ENCODE peak calls at places on chromosomes 5 and 9, in five cellular contexts. One of them, this sample, is unnamed.

GRCh38 chr5:100644206-100644605 is 109.0 kb downstream of the FAM174A start:
- DNase-seq in A549: no peak
- DNase-seq in WTC11: no peak
- DNase-seq in memory B cell: no peak
- DNase-seq in activated B cell treated with CpG ODN at 0.5 μM for 24 hours: no peak
- DNase-seq in this sample: no peak

GRCh38 chr9:101711330-101711941 is 27.0 kb downstream of the GRIN3A start:
- DNase-seq in activated B cell treated with CpG ODN at 0.5 μM for 24 hours: no peak
- DNase-seq in WTC11: peak
- DNase-seq in memory B cell: no peak
- DNase-seq in A549: peak
- DNase-seq in this sample: peak

GRCh38 chr5:84724683-84725082 is 340.0 kb upstream of the EDIL3 start:
- DNase-seq in WTC11: no peak
- DNase-seq in A549: no peak
- DNase-seq in activated B cell treated with CpG ODN at 0.5 μM for 24 hours: no peak
- DNase-seq in memory B cell: no peak
- DNase-seq in this sample: no peak

GRCh38 chr5:53233653-53234405 is 124.3 kb upstream of the MOCS2 start:
- DNase-seq in activated B cell treated with CpG ODN at 0.5 μM for 24 hours: no peak
- DNase-seq in WTC11: no peak
- DNase-seq in A549: no peak
- DNase-seq in memory B cell: no peak
- DNase-seq in this sample: no peak

GRCh38 chr5:15249152-15249551 is 250.8 kb upstream of the FBXL7 start:
- DNase-seq in WTC11: no peak
- DNase-seq in memory B cell: no peak
- DNase-seq in activated B cell treated with CpG ODN at 0.5 μM for 24 hours: no peak
- DNase-seq in A549: no peak
- DNase-seq in this sample: no peak

GRCh38 chr5:24644757-24645156 is at the start of gene CDH10:
- DNase-seq in A549: peak
- DNase-seq in activated B cell treated with CpG ODN at 0.5 μM for 24 hours: no peak
- DNase-seq in WTC11: peak
- DNase-seq in memory B cell: no peak
- DNase-seq in this sample: peak

GRCh38 chr9:70220216-70220615 is 38.6 kb upstream of the SMC5 start:
- DNase-seq in WTC11: no peak
- DNase-seq in memory B cell: no peak
- DNase-seq in activated B cell treated with CpG ODN at 0.5 μM for 24 hours: no peak
- DNase-seq in A549: no peak
- DNase-seq in this sample: no peak

GRCh38 chr9:33024126-33024965 is 727 bp upstream of the DNAJA1 start:
- DNase-seq in A549: peak
- DNase-seq in WTC11: no peak
- DNase-seq in memory B cell: no peak
- DNase-seq in activated B cell treated with CpG ODN at 0.5 μM for 24 hours: no peak
- DNase-seq in this sample: no peak

GRCh38 chr5:40389591-40389990 is 290.1 kb upstream of the PTGER4 start:
- DNase-seq in WTC11: no peak
- DNase-seq in activated B cell treated with CpG ODN at 0.5 μM for 24 hours: no peak
- DNase-seq in memory B cell: no peak
- DNase-seq in A549: no peak
- DNase-seq in this sample: no peak

GRCh38 chr5:78505860-78506259 is 142.7 kb downstream of the LHFPL2 start:
- DNase-seq in A549: no peak
- DNase-seq in WTC11: no peak
- DNase-seq in memory B cell: no peak
- DNase-seq in activated B cell treated with CpG ODN at 0.5 μM for 24 hours: no peak
- DNase-seq in this sample: no peak

GRCh38 chr9:35448511-35448910 is 41.4 kb upstream of the RUSC2 start:
- DNase-seq in WTC11: no peak
- DNase-seq in A549: no peak
- DNase-seq in memory B cell: no peak
- DNase-seq in activated B cell treated with CpG ODN at 0.5 μM for 24 hours: no peak
- DNase-seq in this sample: no peak

GRCh38 chr9:534886-535285 is 306.6 kb upstream of the DMRT1 start:
- DNase-seq in memory B cell: no peak
- DNase-seq in A549: no peak
- DNase-seq in WTC11: no peak
- DNase-seq in activated B cell treated with CpG ODN at 0.5 μM for 24 hours: no peak
- DNase-seq in this sample: no peak

GRCh38 chr5:147310059-147310704 is 75.4 kb downstream of the STK32A start:
- DNase-seq in activated B cell treated with CpG ODN at 0.5 μM for 24 hours: no peak
- DNase-seq in memory B cell: no peak
- DNase-seq in A549: peak
- DNase-seq in WTC11: no peak
- DNase-seq in this sample: peak

GRCh38 chr5:125668904-125669303 is 754.3 kb upstream of the GRAMD2B start:
- DNase-seq in A549: no peak
- DNase-seq in activated B cell treated with CpG ODN at 0.5 μM for 24 hours: no peak
- DNase-seq in memory B cell: no peak
- DNase-seq in WTC11: no peak
- DNase-seq in this sample: peak

GRCh38 chr9:129471201-129472019 is 149.5 kb downstream of the C9orf50 start:
- DNase-seq in WTC11: no peak
- DNase-seq in memory B cell: no peak
- DNase-seq in A549: no peak
- DNase-seq in activated B cell treated with CpG ODN at 0.5 μM for 24 hours: no peak
- DNase-seq in this sample: no peak

GRCh38 chr9:107881625-107882300 is 392.2 kb upstream of the KLF4 start:
- DNase-seq in memory B cell: no peak
- DNase-seq in A549: no peak
- DNase-seq in WTC11: no peak
- DNase-seq in activated B cell treated with CpG ODN at 0.5 μM for 24 hours: no peak
- DNase-seq in this sample: no peak

GRCh38 chr5:16809816-16810502 is 126.1 kb downstream of the MYO10 start:
- DNase-seq in memory B cell: no peak
- DNase-seq in activated B cell treated with CpG ODN at 0.5 μM for 24 hours: no peak
- DNase-seq in A549: no peak
- DNase-seq in WTC11: no peak
- DNase-seq in this sample: no peak